ENCODE peak calls at places on chromosome 19, in eight cellular contexts. H is fibroblast of pulmonary artery, T is mammary epithelial cell, P is mucosa of descending colon, C is ovary, R is transverse colon, W is kidney epithelial cell, V is AG04450. N is an unnamed sample.

GRCh38 chr19:52230685-52231084 is 38.7 kb upstream of the ZNF766 start:
- DNase-seq in V (no peak), P (no peak), R (no peak), H (no peak), W (no peak), C (no peak), T (peak), N (no peak)

GRCh38 chr19:42468273-42468796 is 25.6 kb upstream of the CXCL17 start:
- DNase-seq in R (peak), H (peak), C (no peak), P (peak), V (peak), T (peak), W (no peak), N (peak)

GRCh38 chr19:42658148-42658547 is 63.4 kb upstream of the CEACAM8 start:
- DNase-seq in R (no peak), T (no peak), V (no peak), W (no peak), C (no peak), P (no peak), H (peak), N (no peak)

GRCh38 chr19:10270180-10270615 is 722 bp upstream of the ICAM1 start:
- DNase-seq in H (peak), V (no peak), C (no peak), W (no peak), T (no peak), P (peak), R (peak), N (no peak)

GRCh38 chr19:44757735-44758505 is 9.4 kb downstream of the BCL3 start:
- DNase-seq in T (no peak), H (peak), C (peak), W (no peak), R (peak), V (no peak), P (peak), N (no peak)

GRCh38 chr19:16025108-16026101 is 50.9 kb upstream of the TPM4 start:
- DNase-seq in C (no peak), W (peak), H (peak), T (peak), P (no peak), V (peak), R (peak), N (no peak)

GRCh38 chr19:14439014-14439413 is 5.9 kb downstream of the PKN1 start:
- DNase-seq in C (no peak), P (no peak), T (no peak), H (no peak), V (no peak), R (no peak), W (no peak), N (no peak)

GRCh38 chr19:33143897-33144405 is 12.0 kb downstream of the WDR88 start:
- DNase-seq in W (peak), R (peak), P (peak), H (peak), T (peak), C (peak), V (peak), N (no peak)

GRCh38 chr19:425056-425455 is 16.1 kb upstream of the C2CD4C start:
- DNase-seq in H (no peak), P (no peak), R (no peak), W (no peak), C (no peak), V (no peak), T (no peak), N (no peak)

GRCh38 chr19:20928371-20928770 is 5.3 kb downstream of the ZNF85 start:
- DNase-seq in R (no peak), H (peak), W (no peak), P (no peak), C (no peak), V (peak), T (peak), N (peak)

GRCh38 chr19:41912899-41913475 is 15.3 kb downstream of the ERFL start:
- DNase-seq in T (no peak), V (no peak), W (no peak), H (no peak), C (no peak), R (no peak), P (peak), N (no peak)

GRCh38 chr19:46147791-46148288 is at the start of gene IGFL2:
- DNase-seq in T (peak), C (no peak), W (no peak), H (peak), R (no peak), V (no peak), P (no peak), N (no peak)
- H3K4me3 ChIP-seq in T (no peak), C (no peak), W (no peak), H (no peak), R (no peak), V (no peak), P (no peak), N (no peak)

GRCh38 chr19:23222998-23223652 is 27.1 kb downstream of the ZNF724 start:
- DNase-seq in H (no peak), C (no peak), T (peak), P (no peak), W (no peak), V (no peak), R (no peak), N (no peak)
- H3K4me3 ChIP-seq in H (no peak), C (no peak), T (no peak), P (no peak), W (no peak), V (no peak), R (no peak), N (no peak)

GRCh38 chr19:19821366-19822147 is at the start of gene ZNF506:
- DNase-seq in R (peak), W (peak), T (peak), P (peak), V (peak), C (peak), H (peak), N (peak)

GRCh38 chr19:19817357-19817756 is 4.2 kb downstream of the ZNF506 start:
- DNase-seq in V (no peak), R (no peak), T (no peak), W (no peak), C (no peak), P (no peak), H (no peak), N (no peak)

GRCh38 chr19:19820774-19821315 is 705 bp downstream of the ZNF506 start:
- DNase-seq in V (no peak), P (no peak), T (peak), W (no peak), C (no peak), H (no peak), R (no peak), N (no peak)

GRCh38 chr19:19823916-19824315 is 2.4 kb upstream of the ZNF506 start:
- DNase-seq in W (no peak), H (no peak), V (no peak), T (no peak), P (no peak), R (no peak), C (no peak), N (no peak)

GRCh38 chr19:19822148-19822429 is 539 bp upstream of the ZNF506 start:
- DNase-seq in W (no peak), V (no peak), H (no peak), T (no peak), R (peak), C (no peak), P (no peak), N (no peak)
- H3K4me3 ChIP-seq in W (peak), V (peak), H (peak), T (peak), R (peak), C (peak), P (peak), N (peak)

GRCh38 chr19:6772866-6773322 is 386 bp downstream of the VAV1 start:
- DNase-seq in R (no peak), T (no peak), V (no peak), C (no peak), P (no peak), W (no peak), H (no peak), N (no peak)
- H3K4me3 ChIP-seq in R (peak), T (no peak), V (no peak), C (peak), P (peak), W (no peak), H (no peak), N (no peak)

GRCh38 chr19:55487884-55488687 is at the start of gene SSC5D:
- DNase-seq in H (peak), C (peak), P (no peak), T (no peak), V (no peak), R (no peak), W (no peak), N (no peak)

GRCh38 chr19:55486971-55487883 is 1.0 kb upstream of the SSC5D start:
- DNase-seq in W (peak), P (no peak), R (peak), T (peak), V (peak), C (peak), H (peak), N (peak)

GRCh38 chr19:55485439-55486011 is 537 bp downstream of the NAT14 start:
- DNase-seq in W (no peak), V (no peak), T (no peak), C (no peak), H (no peak), R (no peak), P (peak), N (no peak)

GRCh38 chr19:55484571-55485438 is at the start of gene NAT14:
- DNase-seq in H (peak), P (peak), C (peak), T (peak), W (no peak), V (no peak), R (peak), N (no peak)

GRCh38 chr19:55486043-55486970 is 1.3 kb downstream of the NAT14 start:
- DNase-seq in P (no peak), H (no peak), R (no peak), V (no peak), C (peak), T (no peak), W (no peak), N (no peak)
- H3K4me3 ChIP-seq in P (no peak), H (peak), R (peak), V (peak), C (peak), T (no peak), W (peak), N (peak)

DNA sequence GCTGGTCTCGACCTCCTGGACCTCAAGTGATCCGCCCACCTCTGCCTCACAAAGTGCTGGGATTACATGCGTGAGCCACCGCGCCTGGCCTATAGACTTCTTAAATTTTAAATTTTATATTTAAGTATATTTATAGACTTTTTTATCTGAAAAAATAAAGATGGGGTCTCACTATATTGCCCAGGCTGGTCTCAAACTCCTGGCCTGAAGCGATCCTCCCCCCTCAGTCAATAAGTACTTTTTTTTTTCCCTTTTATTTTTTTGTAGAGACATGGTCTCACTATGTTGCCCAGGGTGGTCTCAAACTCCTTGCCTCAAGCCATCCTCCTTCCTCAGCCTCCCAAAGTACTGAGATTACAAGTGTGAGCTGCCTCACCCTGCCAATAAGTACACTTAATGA is 1.9 kb downstream of the SERTAD1 start:
- DNase-seq in C (no peak), V (no peak), H (no peak), R (no peak), W (no peak), T (no peak), P (no peak), N (no peak)
- H3K4me3 ChIP-seq in C (peak), V (peak), H (peak), R (no peak), W (peak), T (peak), P (no peak), N (peak)

GRCh38 chr19:39126312-39126561 is 651 bp downstream of the PAK4 start:
- DNase-seq in H (no peak), V (no peak), C (no peak), W (no peak), P (no peak), R (no peak), T (no peak), N (no peak)

GRCh38 chr19:39127812-39128510 is 2.4 kb downstream of the PAK4 start:
- DNase-seq in H (no peak), P (peak), W (no peak), T (no peak), R (peak), V (no peak), C (no peak), N (no peak)

GRCh38 chr19:39125199-39125553 is 410 bp upstream of the PAK4 start:
- DNase-seq in W (no peak), T (no peak), H (no peak), C (no peak), V (no peak), R (no peak), P (no peak), N (no peak)

GRCh38 chr19:39125554-39126311 is at the start of gene PAK4:
- DNase-seq in V (peak), P (peak), W (peak), H (peak), C (peak), T (peak), R (peak), N (peak)

DNA sequence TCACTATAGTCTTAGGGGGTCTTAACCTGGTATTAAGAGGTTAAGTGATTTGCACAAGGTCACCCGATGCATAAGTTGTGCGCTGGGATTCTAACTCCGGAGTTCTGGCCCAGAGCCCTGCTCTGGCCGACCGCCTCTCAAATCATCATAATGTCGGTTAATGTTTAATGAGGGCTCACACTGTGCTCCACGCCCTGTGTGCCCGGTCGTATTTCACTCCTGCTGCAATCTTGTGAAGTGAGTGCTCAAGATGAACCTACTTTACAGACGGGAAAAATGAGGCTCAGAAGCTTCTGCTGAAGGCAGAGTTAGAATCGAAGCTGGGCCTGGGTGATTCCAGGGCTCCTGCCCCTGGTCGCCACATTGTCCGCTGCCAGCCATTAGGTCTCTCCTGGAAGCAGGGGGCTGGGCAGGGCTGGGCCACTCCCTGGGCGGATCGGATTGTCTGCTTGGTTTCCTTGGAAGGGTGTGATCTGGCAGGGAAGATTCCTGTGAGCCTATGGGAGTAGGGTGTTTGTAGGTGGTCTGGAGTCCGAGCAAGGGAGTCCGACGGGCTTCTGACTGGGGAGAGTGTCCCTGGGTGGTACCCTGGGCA is 1.1 kb downstream of the PAK4 start:
- DNase-seq in P (peak), C (no peak), T (peak), W (peak), R (peak), H (peak), V (no peak), N (no peak)
- H3K4me3 ChIP-seq in P (peak), C (peak), T (peak), W (peak), R (peak), H (peak), V (peak), N (peak)